ENCODE peak calls at places on chromosome 18, in five cellular contexts. W is HT1080, X is KBM-7, C is A549, E is HTR-8/SVneo. G is an unnamed sample.

GRCh38 chr18:44079602-44080001 is 601.1 kb upstream of the SETBP1 start:
- DNase-seq in C (no peak), X (no peak), W (peak; percentile 91), E (no peak), G (no peak)

GRCh38 chr18:7749001-7749391 is 181.9 kb downstream of the PTPRM start:
- DNase-seq in C (no peak), E (no peak), X (no peak), W (no peak), G (no peak)

GRCh38 chr18:72866901-72867701 is 686 bp downstream of the NETO1 start:
- DNase-seq in C (no peak), X (no peak), W (no peak), E (no peak), G (no peak)

GRCh38 chr18:74493689-74494088 is 2.5 kb upstream of the CNDP2 start:
- DNase-seq in W (peak; percentile 53), E (no peak), C (peak; percentile 82), X (peak; percentile 51), G (peak; percentile 59)

GRCh38 chr18:36561046-36561445 is 263.5 kb downstream of the FHOD3 start:
- DNase-seq in C (no peak), E (no peak), W (no peak), X (no peak), G (no peak)

GRCh38 chr18:49846718-49847470 is 33.6 kb upstream of the ACAA2 start:
- DNase-seq in E (no peak), W (no peak), C (no peak), X (no peak), G (no peak)

GRCh38 chr18:69002233-69002632 is 204.4 kb downstream of the CCDC102B start:
- DNase-seq in W (no peak), E (no peak), X (no peak), C (no peak), G (no peak)

GRCh38 chr18:3466051-3466450 is 16.1 kb downstream of the TGIF1 start:
- DNase-seq in C (peak; percentile 66), X (peak; percentile 38), E (no peak), W (peak; percentile 84), G (peak; percentile 43)

GRCh38 chr18:50559750-50560680 is at the start of gene MAPK4:
- DNase-seq in E (peak; percentile 7), X (peak; percentile 24), W (no peak), C (no peak), G (no peak)

GRCh38 chr18:51614967-51615571 is 417.6 kb upstream of the MEX3C start:
- DNase-seq in C (peak; percentile 64), E (no peak), X (no peak), W (peak; percentile 85), G (no peak)

GRCh38 chr18:71784777-71785176 is 759.4 kb downstream of the CBLN2 start:
- DNase-seq in W (peak; percentile 34), X (peak; percentile 57), E (no peak), C (peak; percentile 2), G (peak; percentile 30)

GRCh38 chr18:52546686-52547346 is 206.8 kb downstream of the DCC start:
- DNase-seq in W (no peak), E (no peak), C (no peak), X (no peak), G (no peak)

GRCh38 chr18:58805482-58806187 is 59.0 kb upstream of the ZNF532 start:
- DNase-seq in E (no peak), W (no peak), X (no peak), C (no peak), G (no peak)

G was measured in AML-193.